ENCODE peak calls at places on chromosomes 4 and X, in four cellular contexts. C is endothelial cell of umbilical vein, K is fibroblast of mammary gland, O is tibial nerve. E is an unnamed sample.
A peak's percentile ranks its signal among the peaks of the same experiment; 100 is the strongest.

GRCh38 chr4:125101706-125102105 is 213.0 kb upstream of the FAT4 start:
- DNase-seq in O (no peak), K (peak; percentile 9), C (no peak), E (no peak)

GRCh38 chr4:61068745-61069144 is 131.4 kb upstream of the ADGRL3 start:
- DNase-seq in K (peak; percentile 0), O (no peak), C (no peak), E (no peak)

GRCh38 chr4:127993150-127993549 is 27.9 kb downstream of the ABHD18 start:
- DNase-seq in K (no peak), C (peak; percentile 2), O (no peak), E (no peak)

GRCh38 chrX:40531056-40531826 is 49.5 kb upstream of the ATP6AP2 start:
- DNase-seq in K (no peak), C (no peak), O (no peak), E (no peak)

GRCh38 chr4:154720123-154720522 is 23.7 kb upstream of the LRAT start:
- DNase-seq in K (peak; percentile 50), C (no peak), O (no peak), E (no peak)

GRCh38 chrX:133639726-133640125 is 224.4 kb upstream of the GPC4 start:
- DNase-seq in C (no peak), O (no peak), K (no peak), E (no peak)

GRCh38 chr4:150323551-150324325 is 245.5 kb downstream of the DCLK2 start:
- DNase-seq in O (no peak), C (peak; percentile 24), K (no peak), E (no peak)

GRCh38 chr4:94305468-94306225 is 37.0 kb downstream of the HPGDS start:
- DNase-seq in C (no peak), O (no peak), K (no peak), E (no peak)

GRCh38 chrX:71556026-71556425 is 22.2 kb upstream of the GCNA start:
- DNase-seq in O (no peak), K (no peak), C (no peak), E (no peak)

GRCh38 chrX:139483721-139484120 is 46.8 kb upstream of the F9 start:
- DNase-seq in O (no peak), C (no peak), K (no peak), E (no peak)

GRCh38 chr4:124907881-124908280 is 195.3 kb upstream of the ANKRD50 start:
- DNase-seq in O (no peak), C (no peak), K (peak; percentile 94), E (no peak)

DNA sequence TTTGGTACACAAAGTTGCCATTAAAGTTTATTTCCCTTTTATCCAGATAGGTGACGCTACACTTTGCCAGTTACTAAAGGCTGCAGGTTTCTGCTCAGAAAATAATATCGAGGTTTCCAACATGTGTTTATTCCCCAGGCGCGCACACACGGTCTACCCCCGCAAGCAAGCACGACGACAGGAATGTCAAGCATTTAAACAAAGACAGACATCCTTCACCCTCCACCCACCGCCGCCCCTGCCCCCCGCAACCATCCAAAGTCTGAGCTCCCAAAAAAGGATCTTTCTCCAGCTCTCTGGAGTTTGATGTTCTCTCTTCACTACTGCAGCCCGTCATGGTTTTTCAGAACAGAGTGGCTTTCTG is 1.3 kb upstream of the PCDH7 start:
- DNase-seq in O (no peak), K (peak; percentile 28), C (peak; percentile 60), E (no peak)
- TF ChIP-seq CTCF in O (no peak), K (peak; percentile 31), C (no peak), E (no peak)

DNA sequence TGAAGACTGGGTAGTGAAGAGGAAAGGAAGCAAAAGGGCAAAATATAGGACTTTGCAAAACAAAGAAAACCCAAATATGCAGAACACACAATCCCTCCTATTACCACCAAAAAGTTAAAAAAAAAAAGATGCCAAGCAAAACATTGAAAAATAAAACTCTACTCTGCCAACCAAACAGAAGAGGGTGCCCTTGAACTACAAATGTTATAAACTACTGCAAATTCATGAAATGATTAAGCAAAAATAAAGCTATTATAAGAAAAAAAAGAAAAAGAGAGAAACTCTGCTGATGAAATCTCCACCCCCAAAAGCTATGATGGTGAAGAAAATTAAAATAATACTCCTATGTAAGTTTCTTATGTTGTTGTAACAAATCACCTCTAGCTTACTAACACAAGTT is 168.5 kb upstream of the STK26 start:
- DNase-seq in C (peak; percentile 20), O (no peak), K (peak; percentile 5), E (no peak)
- TF ChIP-seq CTCF in C (no peak), O (no peak), K (no peak), E (peak; percentile 25)

GRCh38 chrX:131764224-131764623 is 220.3 kb downstream of the OR13H1 start:
- DNase-seq in C (no peak), O (no peak), K (peak; percentile 42), E (no peak)

GRCh38 chrX:131762802-131763234 is 218.9 kb downstream of the OR13H1 start:
- DNase-seq in C (no peak), O (no peak), K (peak; percentile 78), E (no peak)

GRCh38 chrX:131763674-131764073 is 219.8 kb downstream of the OR13H1 start:
- DNase-seq in O (no peak), C (no peak), K (peak; percentile 83), E (no peak)
- TF ChIP-seq CTCF in O (peak; percentile 77), C (no peak), K (peak; percentile 43), E (no peak)

DNA sequence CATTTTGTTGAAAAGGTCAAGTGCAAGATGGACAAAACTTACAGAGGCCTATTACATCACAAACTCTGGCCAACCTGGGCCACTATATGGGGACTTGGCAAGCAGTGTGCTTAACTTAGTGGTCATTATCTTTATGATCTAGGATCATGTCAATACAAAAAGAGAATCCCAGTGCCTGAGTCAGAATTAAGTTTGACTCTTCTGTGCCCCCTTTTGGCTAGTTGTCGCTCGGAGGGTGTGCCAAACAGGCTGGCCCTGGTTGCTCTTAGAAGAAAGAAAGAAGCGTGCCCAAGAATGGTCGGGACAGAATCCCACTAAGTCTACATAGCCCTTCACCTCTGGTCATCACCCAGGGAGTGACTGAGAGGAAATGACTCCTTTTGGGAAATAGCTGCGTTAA is 100.1 kb downstream of the EIF4E start:
- DNase-seq in C (no peak), K (peak; percentile 17), O (no peak), E (no peak)
- TF ChIP-seq CTCF in C (no peak), K (peak; percentile 12), O (no peak), E (no peak)

DNA sequence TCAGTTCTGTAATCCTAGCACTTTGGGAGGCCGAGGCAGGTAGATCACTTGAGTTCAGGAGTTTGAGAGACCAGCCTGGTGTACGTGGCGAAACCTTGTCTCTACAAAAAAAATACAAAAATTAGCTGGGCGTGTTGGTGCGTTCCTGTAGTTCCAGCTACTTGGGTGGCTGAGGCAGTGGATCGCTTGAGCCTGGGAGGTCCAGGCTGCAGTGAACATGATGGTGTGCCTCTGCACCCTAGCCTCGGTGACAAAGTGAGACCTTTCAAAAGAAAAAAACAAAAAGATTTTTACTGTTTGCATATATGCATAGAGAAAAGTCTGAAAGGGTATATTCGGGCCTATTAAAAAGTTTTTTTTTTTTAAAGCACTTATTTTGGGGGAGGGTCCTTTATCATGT is 76.1 kb downstream of the KDM6A start:
- DNase-seq in C (no peak), K (no peak), O (no peak), E (no peak)
- TF ChIP-seq CTCF in C (no peak), K (no peak), O (no peak), E (no peak)

DNA sequence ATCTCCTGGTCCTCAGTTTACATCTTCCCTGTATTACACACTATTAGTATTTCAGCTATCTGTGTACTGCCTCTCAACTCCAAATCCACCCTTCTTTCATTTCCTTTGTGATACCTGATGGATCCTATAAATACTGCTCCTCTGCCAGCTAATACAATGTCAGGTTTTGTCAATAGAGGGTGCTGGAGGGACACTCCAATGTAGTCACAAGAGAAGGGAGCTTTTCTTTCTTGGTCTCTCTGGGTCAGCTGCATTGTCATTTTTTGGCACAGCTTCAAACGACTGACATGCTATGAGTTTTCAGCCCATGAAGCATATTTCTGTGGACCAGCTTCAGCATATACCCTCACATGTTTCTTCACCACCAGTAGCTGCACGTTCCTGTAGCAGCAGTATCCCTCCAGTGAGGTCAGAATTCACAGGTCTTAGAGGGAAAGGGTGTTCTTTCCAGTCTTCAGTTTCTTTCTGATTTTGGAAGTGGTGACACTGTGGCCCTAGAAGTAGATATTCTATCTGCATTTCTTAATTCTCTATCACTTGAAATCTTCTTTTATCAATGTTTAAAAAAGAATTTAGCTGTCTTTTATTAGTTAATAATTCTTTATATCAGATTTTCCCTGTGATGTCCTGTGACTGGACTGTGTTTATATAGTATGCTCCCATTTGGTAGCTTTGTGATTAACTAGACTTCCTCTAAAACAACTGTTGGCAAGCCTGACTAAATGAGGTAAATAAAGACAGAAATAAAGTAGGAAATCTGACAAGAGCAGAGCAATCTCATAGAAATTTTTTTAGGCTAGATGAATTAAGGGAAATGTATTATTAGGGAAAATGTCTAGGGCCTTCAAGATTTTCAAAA is 60.6 kb downstream of the GABRA2 start:
- DNase-seq in K (peak; percentile 44), O (no peak), C (no peak), E (no peak)
- TF ChIP-seq CTCF in K (peak; percentile 51), O (no peak), C (no peak), E (no peak)

DNA sequence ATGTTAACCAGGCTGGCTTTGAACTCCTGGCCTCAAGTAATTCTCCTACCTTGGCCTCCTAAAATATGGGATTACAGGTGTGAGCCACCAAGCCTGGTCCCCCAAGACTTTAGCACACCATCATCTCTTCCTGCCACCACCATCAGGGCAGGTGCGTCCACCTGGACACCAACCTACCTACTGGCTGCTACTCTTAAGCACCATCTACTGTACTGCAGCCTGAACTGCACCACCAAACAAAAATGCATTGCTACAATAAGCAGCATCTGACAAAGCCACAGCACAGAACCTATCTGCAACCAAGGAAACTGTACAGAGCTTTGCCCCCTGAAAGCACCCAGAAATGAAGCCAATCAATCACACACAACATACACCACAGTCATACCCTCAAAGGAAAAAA is 139.7 kb downstream of the EFHC2 start:
- DNase-seq in O (no peak), K (no peak), C (no peak), E (no peak)
- TF ChIP-seq CTCF in O (no peak), K (no peak), C (no peak), E (no peak)

GRCh38 chr4:2353222-2354107 is 65.0 kb downstream of the ZFYVE28 start:
- DNase-seq in C (no peak), O (no peak), K (no peak), E (no peak)

GRCh38 chr4:2354760-2355159 is 63.7 kb downstream of the ZFYVE28 start:
- DNase-seq in K (no peak), C (peak; percentile 34), O (no peak), E (no peak)

GRCh38 chr4:2352729-2353221 is 65.7 kb downstream of the ZFYVE28 start:
- DNase-seq in C (no peak), O (no peak), K (no peak), E (no peak)

GRCh38 chr4:2352171-2352570 is 66.3 kb downstream of the ZFYVE28 start:
- DNase-seq in K (no peak), O (no peak), C (no peak), E (peak; percentile 34)

GRCh38 chr4:2354127-2354526 is 64.3 kb downstream of the ZFYVE28 start:
- DNase-seq in K (peak; percentile 7), O (no peak), C (no peak), E (no peak)
- TF ChIP-seq CTCF in K (peak; percentile 37), O (peak; percentile 23), C (no peak), E (no peak)

DNA sequence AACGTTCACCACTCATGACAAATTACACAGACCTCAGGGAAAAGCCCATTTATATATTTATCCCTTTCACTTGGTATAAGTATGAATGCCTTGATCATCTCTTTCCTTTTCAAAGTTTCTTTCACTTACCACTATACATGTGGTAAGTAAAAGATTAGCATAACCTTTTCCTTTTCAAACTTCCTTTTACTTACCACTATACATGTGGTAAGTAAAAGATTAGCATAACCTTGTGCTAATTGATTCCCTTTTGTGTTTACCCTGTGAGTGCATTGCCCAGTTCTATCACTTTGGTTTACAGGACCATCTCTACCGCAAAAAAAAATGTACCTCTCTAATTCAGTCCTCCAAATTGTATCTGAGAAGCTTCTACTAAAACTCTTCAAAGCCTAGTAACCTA is 32.7 kb upstream of the TCEANC start:
- DNase-seq in C (no peak), K (no peak), O (no peak), E (no peak)
- TF ChIP-seq CTCF in C (no peak), K (no peak), O (no peak), E (no peak)